ENCODE peak calls at places on chromosomes 4 and X, in six cellular contexts. F is pancreas, B is retinal pigment epithelial cell, A is mucosa of descending colon, P is adrenal gland, C is neural progenitor cell. L is an unnamed sample.

GRCh38 chr4:23085249-23085568 is 392.5 kb downstream of the GBA3 start:
- DNase-seq in B (no peak), P (no peak), F (no peak), C (no peak), A (no peak), L (no peak)

GRCh38 chr4:3209551-3210325 is 39.2 kb upstream of the MSANTD1 start:
- DNase-seq in C (no peak), F (peak; percentile 32), P (no peak), B (no peak), A (no peak), L (no peak)

GRCh38 chr4:188903995-188904394 is 764.8 kb downstream of the TRIML1 start:
- DNase-seq in P (no peak), C (no peak), B (no peak), F (no peak), A (no peak), L (peak; percentile 10)

GRCh38 chr4:121072836-121073362 is 564 bp upstream of the NDNF start:
- DNase-seq in C (peak; percentile 66), P (no peak), B (no peak), F (peak; percentile 60), A (peak; percentile 54), L (no peak)

GRCh38 chr4:152535236-152535902 is 523 bp downstream of the FBXW7 start:
- DNase-seq in C (peak; percentile 55), B (no peak), A (peak; percentile 63), F (no peak), P (no peak), L (no peak)

GRCh38 chr4:48366611-48367010 is 25.3 kb downstream of the SLAIN2 start:
- DNase-seq in P (no peak), F (no peak), B (no peak), C (no peak), A (no peak), L (no peak)

GRCh38 chr4:181688886-181689285 is 554.3 kb upstream of the TENM3 start:
- DNase-seq in C (no peak), B (no peak), F (no peak), A (no peak), P (no peak), L (no peak)

GRCh38 chr4:40247350-40247749 is 50.5 kb downstream of the RHOH start:
- DNase-seq in F (no peak), A (peak; percentile 32), P (no peak), C (no peak), B (no peak), L (no peak)

GRCh38 chr4:183289688-183290087 is 30.4 kb downstream of the CLDN22 start:
- DNase-seq in F (no peak), P (no peak), B (no peak), A (no peak), C (no peak), L (no peak)

GRCh38 chr4:158193171-158193749 is 17.0 kb upstream of the TMEM144 start:
- DNase-seq in F (no peak), P (no peak), A (no peak), C (peak; percentile 39), B (no peak), L (no peak)

GRCh38 chrX:15293471-15293870 is 22.0 kb downstream of the ASB11 start:
- DNase-seq in B (no peak), P (no peak), C (no peak), A (no peak), F (no peak), L (no peak)

GRCh38 chr4:105496899-105497298 is 23.0 kb upstream of the PPA2 start:
- DNase-seq in B (no peak), A (no peak), P (no peak), F (no peak), C (peak; percentile 37), L (no peak)

GRCh38 chrX:78979789-78980464 is 34.7 kb downstream of the P2RY10 start:
- DNase-seq in B (no peak), C (no peak), A (no peak), P (no peak), F (no peak), L (no peak)

GRCh38 chrX:143648705-143649104 is 12.8 kb upstream of the SLITRK4 start:
- DNase-seq in P (no peak), C (peak; percentile 38), F (no peak), A (no peak), B (no peak), L (no peak)

GRCh38 chrX:10095698-10096432 is 60.9 kb upstream of the CLCN4 start:
- DNase-seq in F (no peak), B (no peak), C (no peak), A (no peak), P (no peak), L (no peak)

GRCh38 chr4:76607846-76608245 is 172.8 kb downstream of the SHROOM3 start:
- DNase-seq in F (no peak), A (no peak), C (no peak), P (no peak), B (no peak), L (no peak)

GRCh38 chr4:38757945-38758344 is 24.8 kb downstream of the TLR10 start:
- DNase-seq in C (peak; percentile 15), B (no peak), A (no peak), F (no peak), P (no peak), L (no peak)

GRCh38 chrX:11558972-11559371 is 106.7 kb downstream of the ARHGAP6 start:
- DNase-seq in A (peak; percentile 17), B (no peak), C (peak; percentile 15), P (no peak), F (no peak), L (no peak)

GRCh38 chr4:159023741-159024140 is 79.1 kb upstream of the RAPGEF2 start:
- DNase-seq in P (no peak), F (no peak), C (no peak), B (no peak), A (no peak), L (no peak)

GRCh38 chrX:45849261-45849660 is 648.6 kb upstream of the DIPK2B start:
- DNase-seq in A (no peak), F (no peak), B (peak; percentile 75), C (peak; percentile 32), P (no peak), L (peak; percentile 61)

GRCh38 chr4:1711055-1711905 is 839 bp downstream of the SLBP start:
- DNase-seq in P (peak; percentile 82), B (no peak), A (peak; percentile 73), C (peak; percentile 68), F (peak; percentile 80), L (no peak)

GRCh38 chrX:69226459-69227158 is 61.4 kb upstream of the PJA1 start:
- DNase-seq in P (no peak), B (no peak), A (no peak), F (no peak), C (no peak), L (no peak)

GRCh38 chr4:25439913-25440477 is 62.9 kb downstream of the ANAPC4 start:
- DNase-seq in C (peak; percentile 80), B (peak; percentile 26), P (peak; percentile 85), F (no peak), A (no peak), L (no peak)

GRCh38 chr4:3070709-3071500 is 3.4 kb downstream of the HTT-AS start:
- DNase-seq in F (no peak), A (no peak), C (no peak), B (no peak), P (no peak), L (no peak)

GRCh38 chrX:40539214-40540142 is 41.3 kb upstream of the ATP6AP2 start:
- DNase-seq in A (peak; percentile 41), B (no peak), C (peak; percentile 44), P (peak; percentile 67), F (no peak), L (no peak)

GRCh38 chr4:176435891-176436499 is 116.2 kb downstream of the SPCS3 start:
- DNase-seq in F (no peak), P (no peak), A (no peak), B (no peak), C (no peak), L (no peak)

GRCh38 chr4:82215800-82216199 is 158.0 kb downstream of the HNRNPD start:
- DNase-seq in C (no peak), P (no peak), B (no peak), F (no peak), A (no peak), L (no peak)

GRCh38 chr4:185723619-185724150 is 88.3 kb downstream of the SORBS2 start:
- DNase-seq in C (no peak), P (no peak), B (no peak), F (no peak), A (no peak), L (no peak)
- H3K4me3 ChIP-seq in C (no peak overlapping the region), P (no peak overlapping the region), B (no peak overlapping the region), F (no peak overlapping the region), A (no peak overlapping the region), L (no peak overlapping the region)

GRCh38 chr4:9804918-9805317 is 23.5 kb downstream of the DRD5 start:
- DNase-seq in A (no peak), P (no peak), B (no peak), F (no peak), C (no peak), L (no peak)
- TF ChIP-seq CTCF in A (no peak), P (no peak), B (no peak), F (no peak), C (no peak), L (no peak)

GRCh38 chr4:87066403-87067119 is 131.8 kb downstream of the AFF1 start:
- DNase-seq in B (no peak), F (no peak), P (no peak), C (peak; percentile 39), A (no peak), L (no peak)

GRCh38 chr4:87069037-87069742 is 134.4 kb downstream of the AFF1 start:
- DNase-seq in C (no peak), P (no peak), A (no peak), F (no peak), B (no peak), L (no peak)

GRCh38 chr4:87065016-87065415 is 130.2 kb downstream of the AFF1 start:
- DNase-seq in B (no peak), F (no peak), C (no peak), P (no peak), A (no peak), L (no peak)

GRCh38 chr4:87068591-87069021 is 133.8 kb downstream of the AFF1 start:
- DNase-seq in P (no peak), F (no peak), B (no peak), A (no peak), C (no peak), L (no peak)

DNA sequence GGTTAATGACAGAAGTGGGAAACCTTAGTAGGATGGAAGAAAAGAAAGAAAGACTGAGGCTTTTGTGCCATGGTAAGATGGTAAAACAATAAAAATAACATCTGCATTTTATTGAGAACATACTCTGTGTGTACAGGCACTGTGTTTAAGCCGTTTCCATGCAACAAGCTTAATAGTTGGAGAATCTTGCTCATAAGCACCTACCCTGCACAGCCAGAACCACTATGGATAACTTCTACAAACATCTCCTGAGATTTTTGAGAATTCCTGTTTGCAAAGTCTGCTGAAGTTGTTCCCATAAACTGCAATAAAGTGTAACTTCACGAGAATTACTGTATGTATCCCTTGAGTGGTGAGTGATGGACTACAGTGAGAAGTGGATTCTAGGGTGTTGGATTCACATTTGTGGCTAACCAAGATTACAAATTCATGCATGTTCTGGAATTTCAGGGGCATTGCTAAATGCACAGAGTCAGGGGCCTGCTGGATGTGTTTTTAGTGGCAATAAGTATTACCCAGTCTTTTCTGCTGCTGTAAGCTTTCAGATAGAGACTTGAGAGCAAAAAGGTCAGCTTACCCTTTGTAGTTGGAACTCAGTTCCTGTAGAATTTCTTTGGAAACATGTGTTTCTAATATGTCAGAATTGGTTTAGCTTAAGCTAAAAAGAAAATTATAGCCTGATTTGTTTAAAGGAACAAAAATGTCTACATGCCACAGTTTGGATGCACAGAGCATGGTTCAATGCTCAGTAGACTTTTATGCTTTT is 132.5 kb downstream of the AFF1 start:
- DNase-seq in C (no peak), F (no peak), B (no peak), A (no peak), P (no peak), L (no peak)
- H3K4me3 ChIP-seq in C (no peak overlapping the region), F (no peak overlapping the region), B (no peak overlapping the region), A (no peak overlapping the region), P (no peak overlapping the region), L (no peak overlapping the region)

GRCh38 chr4:72701987-72702819 is 133.2 kb upstream of the ADAMTS3 start:
- DNase-seq in C (peak; percentile 76), B (peak; percentile 24), F (no peak), P (peak; percentile 52), A (no peak), L (peak; percentile 39)
- TF ChIP-seq CTCF in C (peak; percentile 76), B (peak; percentile 65), F (no peak), P (peak; percentile 45), A (peak; percentile 22), L (peak; percentile 79)